ENCODE peak calls at places on chromosomes 5 and 9, in five cellular contexts. I, F, N, L and P are unnamed samples.

GRCh38 chr9:3447143-3447542 is 78.7 kb downstream of the RFX3 start:
- DNase-seq in I (no peak), F (no peak), N (no peak), L (no peak), P (no peak)

GRCh38 chr5:122313001-122313402 is 965 bp downstream of the SNCAIP start:
- DNase-seq in I (no peak), F (no peak), N (no peak), L (no peak), P (no peak)

GRCh38 chr5:18546570-18546969 is 912.3 kb downstream of the TAF11L14 start:
- DNase-seq in I (no peak), F (no peak), N (no peak), L (no peak), P (no peak)

GRCh38 chr5:17056056-17056690 is 120.1 kb upstream of the MYO10 start:
- DNase-seq in I (no peak), F (no peak), N (no peak), L (no peak), P (no peak)

GRCh38 chr9:20570086-20570485 is 52.2 kb downstream of the MLLT3 start:
- DNase-seq in I (no peak), F (no peak), N (no peak), L (no peak), P (no peak)

GRCh38 chr5:128536861-128537305 is 1.2 kb downstream of the FBN2 start:
- DNase-seq in I (no peak), F (no peak), N (no peak), L (no peak), P (no peak)

GRCh38 chr5:135950611-135951010 is 4.2 kb downstream of the LECT2 start:
- DNase-seq in I (no peak), F (no peak), N (no peak), L (no peak), P (no peak)

GRCh38 chr5:118440496-118440895 is 547.9 kb downstream of the DTWD2 start:
- DNase-seq in I (no peak), F (no peak), N (no peak), L (no peak), P (no peak)

GRCh38 chr9:137435980-137436760 is 5.0 kb downstream of the ENTPD8 start:
- DNase-seq in I (no peak), F (peak), N (peak), L (peak), P (no peak)

GRCh38 chr5:138632900-138633489 is 57.8 kb upstream of the HSPA9 start:
- DNase-seq in I (no peak), F (peak), N (peak), L (peak), P (no peak)

GRCh38 chr5:2110137-2110933 is 227.6 kb upstream of the IRX4 start:
- DNase-seq in I (no peak), F (no peak), N (no peak), L (no peak), P (no peak)

GRCh38 chr9:31185831-31186230 is 1198.6 kb upstream of the ACO1 start:
- DNase-seq in I (no peak), F (peak), N (no peak), L (no peak), P (no peak)

GRCh38 chr5:38607930-38608545 is 51.6 kb upstream of the LIFR start:
- DNase-seq in I (no peak), F (no peak), N (no peak), L (no peak), P (no peak)

GRCh38 chr5:151923865-151924264 is 786 bp downstream of the GLRA1 start:
- DNase-seq in I (no peak), F (peak), N (no peak), L (no peak), P (no peak)

GRCh38 chr9:116262421-116262820 is 108.8 kb downstream of the PAPPA start:
- DNase-seq in I (no peak), F (no peak), N (no peak), L (no peak), P (no peak)

GRCh38 chr9:78023003-78023741 is 8.4 kb downstream of the GNAQ start:
- DNase-seq in I (no peak), F (no peak), N (no peak), L (peak), P (no peak)

GRCh38 chr5:6745706-6746217 is 32.5 kb downstream of the TENT4A start:
- DNase-seq in I (peak), F (peak), N (peak), L (no peak), P (peak)

GRCh38 chr9:21326526-21327139 is 8.6 kb downstream of the KLHL9 start:
- DNase-seq in I (peak), F (peak), N (no peak), L (no peak), P (peak)

GRCh38 chr5:57711946-57712345 is 229.3 kb upstream of the ACTBL2 start:
- DNase-seq in I (no peak), F (no peak), N (no peak), L (no peak), P (no peak)

GRCh38 chr9:127612993-127613954 is 1.2 kb downstream of the STXBP1 start:
- DNase-seq in I (peak), F (peak), N (peak), L (peak), P (no peak)

GRCh38 chr5:55232985-55233928 is at the start of gene CCNO:
- DNase-seq in I (peak), F (peak), N (peak), L (peak), P (peak)

GRCh38 chr5:96763012-96763411 is 44.7 kb downstream of the ERAP1 start:
- DNase-seq in I (no peak), F (no peak), N (no peak), L (no peak), P (no peak)

GRCh38 chr9:91045036-91045435 is 243.4 kb downstream of the SYK start:
- DNase-seq in I (no peak), F (no peak), N (no peak), L (no peak), P (no peak)

GRCh38 chr5:9898319-9898718 is 268.2 kb upstream of the TAS2R1 start:
- DNase-seq in I (no peak), F (peak), N (peak), L (peak), P (no peak)

GRCh38 chr5:112960316-112960715 is 16.3 kb upstream of the DCP2 start:
- DNase-seq in I (no peak), F (no peak), N (no peak), L (no peak), P (no peak)

GRCh38 chr9:35712762-35713400 is 19.1 kb downstream of the TLN1 start:
- DNase-seq in I (no peak), F (no peak), N (no peak), L (no peak), P (no peak)

GRCh38 chr5:60520451-60521210 is 179.3 kb downstream of the DEPDC1B start:
- DNase-seq in I (no peak), F (no peak), N (no peak), L (no peak), P (no peak)

GRCh38 chr5:172179032-172179989 is 8.7 kb downstream of the STK10 start:
- DNase-seq in I (peak), F (no peak), N (peak), L (no peak), P (peak)